ENCODE peak calls at places on chromosomes 16 and 17, in nine cellular contexts. U is posterior cingulate gyrus, N is KBM-7, E is T-helper 22 cell, H is GM23248, C is Right ventricle myocardium superior, Y is NCI-H1105, P is HTR-8/SVneo, Q is right lobe of liver. T is an unnamed sample.

GRCh38 chr17:1076299-1076981 is 79.5 kb downstream of the TIMM22 start:
- DNase-seq in P (no peak), C (peak; percentile 13), H (no peak), Y (no peak), N (no peak), U (no peak), Q (no peak), E (no peak), T (peak; percentile 20)

GRCh38 chr17:16044484-16044883 is 44.9 kb downstream of the TTC19 start:
- DNase-seq in N (no peak), H (no peak), Y (no peak), E (no peak), C (no peak), P (no peak), Q (peak; percentile 49), U (no peak), T (no peak)

GRCh38 chr17:17051791-17052461 is 9.7 kb downstream of the MPRIP start:
- DNase-seq in Q (peak; percentile 63), H (peak; percentile 73), Y (no peak), E (no peak), U (no peak), P (no peak), N (peak; percentile 61), C (no peak), T (no peak)

GRCh38 chr17:82241926-82242697 is 13.3 kb downstream of the SLC16A3 start:
- DNase-seq in P (no peak), N (no peak), H (no peak), E (no peak), U (no peak), Y (no peak), C (peak; percentile 73), Q (peak; percentile 84), T (peak; percentile 62)

GRCh38 chr17:9189870-9190269 is 168.6 kb downstream of the NTN1 start:
- DNase-seq in N (no peak), H (no peak), Q (no peak), Y (no peak), P (no peak), C (no peak), U (no peak), E (no peak), T (no peak)

GRCh38 chr16:23668873-23669272 is 9.8 kb upstream of the PLK1 start:
- DNase-seq in U (no peak), Y (no peak), Q (no peak), C (no peak), P (no peak), N (no peak), H (no peak), E (no peak), T (no peak)

GRCh38 chr17:9999948-10000695 is 95.1 kb upstream of the RCVRN start:
- DNase-seq in P (no peak), Q (no peak), C (no peak), N (no peak), U (no peak), E (no peak), H (no peak), Y (no peak), T (no peak)

GRCh38 chr17:79399610-79400144 is 211.2 kb downstream of the RBFOX3 start:
- DNase-seq in N (no peak), H (no peak), C (no peak), U (no peak), Q (no peak), E (no peak), Y (no peak), P (no peak), T (no peak)

GRCh38 chr17:66464921-66465320 is 162.5 kb downstream of the PRKCA start:
- DNase-seq in Q (no peak), N (no peak), C (no peak), P (no peak), U (no peak), Y (no peak), E (no peak), H (no peak), T (no peak)

GRCh38 chr17:62998665-62999393 is 32.8 kb downstream of the TANC2 start:
- DNase-seq in C (no peak), Y (no peak), U (no peak), E (no peak), H (no peak), Q (no peak), N (no peak), P (no peak), T (no peak)

GRCh38 chr17:48882272-48882671 is 10.3 kb upstream of the ATP5MC1 start:
- DNase-seq in U (no peak), Q (no peak), Y (no peak), C (no peak), N (no peak), H (no peak), P (no peak), E (no peak), T (no peak)

GRCh38 chr17:68565656-68566055 is 35.5 kb downstream of the FAM20A start:
- DNase-seq in H (no peak), N (no peak), E (no peak), U (no peak), C (no peak), Q (no peak), Y (no peak), P (no peak), T (no peak)

GRCh38 chr16:28915181-28915580 is 9.9 kb downstream of the RABEP2 start:
- DNase-seq in Y (no peak), Q (no peak), P (no peak), H (peak; percentile 65), C (no peak), U (no peak), N (no peak), E (no peak), T (no peak)

GRCh38 chr16:2180461-2180860 is 15.9 kb downstream of the CASKIN1 start:
- DNase-seq in C (no peak), H (no peak), N (no peak), Q (no peak), P (no peak), U (no peak), E (no peak), Y (no peak), T (no peak)

GRCh38 chr17:65696739-65697394 is 135.4 kb upstream of the AXIN2 start:
- DNase-seq in P (peak; percentile 32), E (no peak), U (no peak), N (no peak), Y (no peak), C (no peak), H (peak; percentile 82), Q (no peak), T (no peak)

GRCh38 chr17:18997650-18998196 is 6.8 kb downstream of the FAM83G start:
- DNase-seq in H (no peak), E (no peak), Q (no peak), U (no peak), C (no peak), P (no peak), Y (no peak), N (no peak), T (peak; percentile 37)

GRCh38 chr17:71681427-71682173 is 439.2 kb upstream of the SOX9 start:
- DNase-seq in H (no peak), U (no peak), N (no peak), C (no peak), E (no peak), Q (no peak), Y (no peak), P (no peak), T (no peak)

GRCh38 chr16:9238346-9238745 is 146.9 kb downstream of the HAPSTR1 start:
- DNase-seq in E (no peak), C (no peak), U (no peak), P (no peak), N (no peak), H (no peak), Q (no peak), Y (no peak), T (no peak)

GRCh38 chr16:88932929-88933328 is 44.1 kb downstream of the CBFA2T3 start:
- DNase-seq in U (no peak), C (peak; percentile 39), H (no peak), E (no peak), N (no peak), Y (no peak), Q (no peak), P (no peak), T (no peak)

GRCh38 chr16:48948911-48949310 is 332.7 kb downstream of the CBLN1 start:
- DNase-seq in Q (no peak), U (no peak), Y (no peak), E (no peak), N (no peak), C (no peak), P (no peak), H (no peak), T (no peak)

GRCh38 chr17:48270896-48271295 is 159.1 kb downstream of the SKAP1 start:
- DNase-seq in U (no peak), Q (no peak), H (peak; percentile 4), N (no peak), C (no peak), E (no peak), P (no peak), Y (no peak), T (no peak)

GRCh38 chr16:10945065-10945787 is 862 bp downstream of the CLEC16A start:
- DNase-seq in E (no peak), U (no peak), N (no peak), P (no peak), C (no peak), Y (no peak), H (no peak), Q (no peak), T (no peak)

GRCh38 chr17:57834146-57834741 is 15.6 kb downstream of the MRPS23 start:
- DNase-seq in Q (no peak), P (no peak), E (no peak), C (peak; percentile 81), H (peak; percentile 91), Y (peak; percentile 2), U (peak; percentile 61), N (no peak), T (no peak)

GRCh38 chr17:1029196-1029911 is 32.4 kb downstream of the TIMM22 start:
- DNase-seq in Y (no peak), C (no peak), E (no peak), H (peak; percentile 87), Q (no peak), N (no peak), P (no peak), U (no peak), T (no peak)

GRCh38 chr17:7109461-7110322 is 4.9 kb downstream of the ASGR2 start:
- DNase-seq in E (no peak), Q (peak; percentile 44), N (no peak), Y (no peak), P (no peak), C (no peak), H (no peak), U (no peak), T (no peak)

GRCh38 chr17:48153711-48154642 is 46.4 kb downstream of the SNX11 start:
- DNase-seq in H (peak; percentile 72), Y (peak; percentile 38), Q (peak; percentile 84), C (no peak), P (peak; percentile 64), U (no peak), E (no peak), N (peak; percentile 64), T (peak; percentile 72)

GRCh38 chr17:27407916-27408846 is 48.1 kb upstream of the KSR1 start:
- DNase-seq in U (no peak), N (no peak), E (no peak), C (no peak), H (peak; percentile 86), P (peak; percentile 57), Y (no peak), Q (no peak), T (no peak)

GRCh38 chr17:51770031-51770759 is 388.3 kb downstream of the CA10 start:
- DNase-seq in C (no peak), E (no peak), N (no peak), H (no peak), Y (no peak), P (no peak), U (no peak), Q (no peak), T (peak; percentile 30)

GRCh38 chr16:3980311-3981111 is 100.0 kb upstream of the CREBBP start:
- DNase-seq in U (no peak), N (no peak), C (peak; percentile 37), Q (no peak), Y (no peak), H (peak; percentile 34), P (peak; percentile 75), E (no peak), T (no peak)

GRCh38 chr17:75959046-75959838 is 18.4 kb upstream of the FBF1 start:
- DNase-seq in C (no peak), Q (no peak), E (no peak), U (no peak), Y (no peak), P (no peak), N (no peak), H (no peak), T (no peak)